ENCODE peak calls at places on chromosomes 1 and 21, in six cellular contexts. One of them, this sample, is unnamed.

GRCh38 chr21:46550511-46550941 is 54.4 kb downstream of the S100B start:
- DNase-seq in K562: no peak
- DNase-seq in HCT116: no peak
- DNase-seq in GM12878: no peak
- DNase-seq in SK-N-SH: no peak
- DNase-seq in HepG2: no peak
- DNase-seq in this sample: no peak

GRCh38 chr1:235513495-235514366 is 9.5 kb upstream of the B3GALNT2 start:
- DNase-seq in K562: peak
- DNase-seq in HCT116: peak
- DNase-seq in GM12878: no peak
- DNase-seq in SK-N-SH: peak
- DNase-seq in HepG2: peak
- DNase-seq in this sample: no peak

GRCh38 chr1:4689271-4689935 is 35.0 kb downstream of the AJAP1 start:
- DNase-seq in K562: no peak
- DNase-seq in HCT116: no peak
- DNase-seq in GM12878: no peak
- DNase-seq in SK-N-SH: no peak
- DNase-seq in HepG2: no peak
- DNase-seq in this sample: no peak

GRCh38 chr21:24045775-24046215 is 1561.5 kb downstream of the MRPL39 start:
- DNase-seq in K562: peak
- DNase-seq in HCT116: no peak
- DNase-seq in GM12878: no peak
- DNase-seq in SK-N-SH: peak
- DNase-seq in HepG2: no peak
- DNase-seq in this sample: peak

GRCh38 chr1:92755541-92756351 is 29.2 kb downstream of the EVI5 start:
- DNase-seq in K562: no peak
- DNase-seq in HCT116: no peak
- DNase-seq in GM12878: no peak
- DNase-seq in SK-N-SH: no peak
- DNase-seq in HepG2: no peak
- DNase-seq in this sample: no peak

GRCh38 chr1:187853505-187853904 is 1024.8 kb downstream of the PLA2G4A start:
- DNase-seq in K562: no peak
- DNase-seq in HCT116: no peak
- DNase-seq in GM12878: no peak
- DNase-seq in SK-N-SH: peak
- DNase-seq in HepG2: no peak
- DNase-seq in this sample: no peak

GRCh38 chr1:229993894-229994293 is 73.1 kb upstream of the GALNT2 start:
- DNase-seq in K562: no peak
- DNase-seq in HCT116: no peak
- DNase-seq in GM12878: no peak
- DNase-seq in SK-N-SH: no peak
- DNase-seq in HepG2: no peak
- DNase-seq in this sample: no peak

GRCh38 chr1:10484519-10484918 is 9.8 kb downstream of the PEX14 start:
- DNase-seq in K562: no peak
- DNase-seq in HCT116: no peak
- DNase-seq in GM12878: no peak
- DNase-seq in SK-N-SH: no peak
- DNase-seq in HepG2: no peak
- DNase-seq in this sample: no peak

GRCh38 chr1:167262820-167263219 is 42.1 kb downstream of the POU2F1 start:
- DNase-seq in K562: no peak
- DNase-seq in HCT116: no peak
- DNase-seq in GM12878: no peak
- DNase-seq in SK-N-SH: no peak
- DNase-seq in HepG2: no peak
- DNase-seq in this sample: no peak

GRCh38 chr1:174931214-174931613 is 68.5 kb upstream of the CACYBP start:
- DNase-seq in K562: no peak
- DNase-seq in HCT116: no peak
- DNase-seq in GM12878: no peak
- DNase-seq in SK-N-SH: no peak
- DNase-seq in HepG2: no peak
- DNase-seq in this sample: no peak

GRCh38 chr1:182601416-182601786 is 2.8 kb downstream of the RGS16 start:
- DNase-seq in K562: peak
- DNase-seq in HCT116: peak
- DNase-seq in GM12878: peak
- DNase-seq in SK-N-SH: peak
- DNase-seq in HepG2: peak
- DNase-seq in this sample: peak

GRCh38 chr21:42061195-42061865 is 9.8 kb upstream of the UMODL1 start:
- DNase-seq in K562: no peak
- DNase-seq in HCT116: no peak
- DNase-seq in GM12878: peak
- DNase-seq in SK-N-SH: no peak
- DNase-seq in HepG2: no peak
- DNase-seq in this sample: no peak

GRCh38 chr1:43521716-43522115 is 9.0 kb upstream of the PTPRF start:
- DNase-seq in K562: no peak
- DNase-seq in HCT116: no peak
- DNase-seq in GM12878: no peak
- DNase-seq in SK-N-SH: no peak
- DNase-seq in HepG2: no peak
- DNase-seq in this sample: no peak

GRCh38 chr1:67853704-67854103 is 20.4 kb upstream of the GNG12 start:
- DNase-seq in K562: peak
- DNase-seq in HCT116: peak
- DNase-seq in GM12878: no peak
- DNase-seq in SK-N-SH: peak
- DNase-seq in HepG2: peak
- DNase-seq in this sample: no peak

GRCh38 chr1:178643871-178644270 is 81.2 kb upstream of the RALGPS2 start:
- DNase-seq in K562: no peak
- DNase-seq in HCT116: no peak
- DNase-seq in GM12878: no peak
- DNase-seq in SK-N-SH: no peak
- DNase-seq in HepG2: no peak
- DNase-seq in this sample: no peak

GRCh38 chr1:186781731-186782130 is 47.0 kb upstream of the PLA2G4A start:
- DNase-seq in K562: no peak
- DNase-seq in HCT116: no peak
- DNase-seq in GM12878: no peak
- DNase-seq in SK-N-SH: no peak
- DNase-seq in HepG2: no peak
- DNase-seq in this sample: no peak

GRCh38 chr1:151050051-151050688 is 2.6 kb downstream of the C1orf56 start:
- DNase-seq in K562: no peak
- DNase-seq in HCT116: no peak
- DNase-seq in GM12878: no peak
- DNase-seq in SK-N-SH: no peak
- DNase-seq in HepG2: no peak
- DNase-seq in this sample: no peak
- TF ChIP-seq SIN3A in K562: no peak
- TF ChIP-seq SIN3A in HCT116: no peak
- TF ChIP-seq SIN3A in GM12878: no peak
- TF ChIP-seq SIN3A in SK-N-SH: no peak
- TF ChIP-seq SIN3A in HepG2: no peak
- TF ChIP-seq SIN3A in this sample: no peak

GRCh38 chr1:39103321-39104157 is 77.4 kb downstream of the NDUFS5 start:
- DNase-seq in K562: no peak
- DNase-seq in HCT116: no peak
- DNase-seq in GM12878: no peak
- DNase-seq in SK-N-SH: no peak
- DNase-seq in HepG2: no peak
- DNase-seq in this sample: no peak
- TF ChIP-seq REST in K562: no peak
- TF ChIP-seq REST in HCT116: no peak
- TF ChIP-seq REST in GM12878: no peak
- TF ChIP-seq REST in SK-N-SH: no peak
- TF ChIP-seq REST in HepG2: no peak
- TF ChIP-seq REST in this sample: no peak

GRCh38 chr1:12184008-12184681 is 17.4 kb downstream of the TNFRSF1B start:
- DNase-seq in K562: peak
- DNase-seq in HCT116: no peak
- DNase-seq in GM12878: no peak
- DNase-seq in SK-N-SH: peak
- DNase-seq in HepG2: peak
- DNase-seq in this sample: no peak

GRCh38 chr1:12186277-12186985 is 19.6 kb downstream of the TNFRSF1B start:
- DNase-seq in K562: no peak
- DNase-seq in HCT116: no peak
- DNase-seq in GM12878: no peak
- DNase-seq in SK-N-SH: no peak
- DNase-seq in HepG2: no peak
- DNase-seq in this sample: no peak

GRCh38 chr1:12185036-12185435 is 18.2 kb downstream of the TNFRSF1B start:
- DNase-seq in K562: no peak
- DNase-seq in HCT116: no peak
- DNase-seq in GM12878: no peak
- DNase-seq in SK-N-SH: no peak
- DNase-seq in HepG2: no peak
- DNase-seq in this sample: no peak

GRCh38 chr1:12188115-12188514 is 21.3 kb downstream of the TNFRSF1B start:
- DNase-seq in K562: no peak
- DNase-seq in HCT116: no peak
- DNase-seq in GM12878: no peak
- DNase-seq in SK-N-SH: no peak
- DNase-seq in HepG2: peak
- DNase-seq in this sample: no peak

DNA sequence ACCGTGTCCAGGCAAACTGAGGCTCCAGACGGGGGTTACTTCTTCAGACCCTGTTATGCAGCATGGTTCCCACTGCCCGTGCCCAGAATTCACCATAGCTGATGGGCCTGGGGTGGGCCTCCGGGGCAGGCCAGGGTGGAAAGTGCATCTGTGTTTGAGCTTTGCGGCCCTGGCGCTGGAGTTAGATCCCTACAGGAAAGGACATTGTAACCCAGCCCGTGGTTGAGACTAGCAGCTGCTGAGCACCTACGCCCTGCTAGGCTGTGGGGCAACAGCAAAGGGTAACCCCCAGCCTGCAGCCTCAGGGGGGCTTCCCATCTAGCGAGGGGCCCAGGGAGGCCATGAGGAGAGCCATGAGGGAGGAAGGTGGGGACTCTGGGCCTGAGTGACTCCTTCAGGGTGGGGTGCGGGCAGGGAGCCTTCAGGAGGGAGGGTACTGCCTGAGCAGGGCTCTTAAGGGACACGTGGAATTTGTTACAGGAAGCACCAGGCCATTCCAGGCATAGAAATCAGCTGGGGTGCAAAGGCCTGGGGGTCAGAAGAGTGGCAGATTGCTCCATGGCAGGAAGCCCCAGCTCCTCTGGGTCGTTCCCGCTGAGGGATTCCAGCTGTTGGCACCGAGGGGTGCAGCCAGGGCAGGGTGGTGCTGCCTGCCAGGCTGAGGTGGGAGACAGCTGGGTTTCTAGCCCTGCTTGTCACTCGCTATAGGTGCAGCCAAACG is 18.9 kb downstream of the TNFRSF1B start:
- DNase-seq in K562: no peak
- DNase-seq in HCT116: no peak
- DNase-seq in GM12878: no peak
- DNase-seq in SK-N-SH: no peak
- DNase-seq in HepG2: no peak
- DNase-seq in this sample: no peak
- TF ChIP-seq SIN3A in K562: no peak
- TF ChIP-seq SIN3A in HCT116: no peak
- TF ChIP-seq SIN3A in GM12878: no peak
- TF ChIP-seq SIN3A in SK-N-SH: no peak
- TF ChIP-seq SIN3A in HepG2: no peak
- TF ChIP-seq SIN3A in this sample: no peak

DNA sequence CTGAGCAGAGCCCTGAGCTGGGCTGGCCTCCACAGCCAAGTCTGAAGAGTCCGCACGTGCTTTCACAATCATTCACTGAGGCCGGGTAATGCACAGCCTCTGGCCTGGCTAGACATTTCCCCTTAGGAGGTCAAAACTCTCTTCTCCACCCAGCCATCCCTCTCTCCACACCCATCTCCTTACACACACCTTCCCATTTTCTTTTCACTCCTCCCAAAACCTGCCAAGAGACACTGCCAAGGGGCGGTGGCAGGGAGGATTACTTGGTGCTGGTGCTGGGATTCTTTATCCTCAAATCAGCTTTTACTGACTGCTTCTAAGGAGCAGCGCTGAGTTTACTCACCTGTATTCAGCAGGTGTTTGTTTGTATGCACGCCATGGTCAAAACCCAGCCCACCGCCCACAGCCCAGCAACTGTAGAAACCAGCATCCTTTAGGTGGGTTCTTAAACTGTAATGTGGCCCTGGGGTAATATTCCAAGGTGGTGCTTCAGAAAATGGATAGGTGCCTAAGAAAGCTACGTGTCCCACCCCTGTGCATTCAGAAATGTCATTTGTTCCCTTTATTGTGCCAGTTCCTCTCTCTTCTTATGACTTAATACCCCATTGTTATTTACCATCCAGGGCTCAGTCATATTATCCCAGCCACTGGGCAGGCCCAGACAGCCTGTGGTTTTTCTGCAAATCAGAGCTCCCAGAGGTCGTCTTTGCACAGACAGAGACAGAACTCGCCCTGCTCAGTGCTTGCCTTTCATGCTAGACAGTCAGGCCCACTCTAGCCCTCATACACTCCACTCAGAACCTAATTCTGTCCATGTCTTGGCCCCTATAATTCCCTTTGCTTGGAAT is 80.2 kb downstream of the ADSS2 start:
- DNase-seq in K562: no peak
- DNase-seq in HCT116: no peak
- DNase-seq in GM12878: no peak
- DNase-seq in SK-N-SH: no peak
- DNase-seq in HepG2: no peak
- DNase-seq in this sample: no peak
- TF ChIP-seq REST in K562: no peak
- TF ChIP-seq REST in HCT116: no peak
- TF ChIP-seq REST in GM12878: no peak
- TF ChIP-seq REST in SK-N-SH: no peak
- TF ChIP-seq REST in HepG2: no peak
- TF ChIP-seq REST in this sample: no peak

DNA sequence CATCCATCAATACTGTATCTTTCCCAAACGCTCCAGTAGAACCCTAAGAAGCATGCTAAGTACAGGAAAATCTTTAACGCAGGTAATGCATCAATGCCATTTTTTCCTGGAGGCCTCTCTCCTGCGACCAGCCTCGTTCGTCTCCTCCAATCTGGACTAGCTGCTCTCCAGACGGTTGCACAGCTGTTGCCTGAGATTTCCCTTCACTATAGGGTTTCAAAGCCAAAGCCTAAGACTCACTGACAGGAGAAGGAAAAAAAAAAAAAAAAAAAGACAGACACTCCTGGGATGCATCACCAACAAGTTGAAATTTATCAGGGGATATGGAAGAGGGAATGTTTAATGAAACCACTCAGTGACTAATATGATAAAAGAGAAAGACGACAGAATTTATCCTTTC is 93.0 kb downstream of the APP start:
- DNase-seq in K562: no peak
- DNase-seq in HCT116: no peak
- DNase-seq in GM12878: no peak
- DNase-seq in SK-N-SH: no peak
- DNase-seq in HepG2: no peak
- DNase-seq in this sample: no peak
- TF ChIP-seq SIN3A in K562: no peak
- TF ChIP-seq SIN3A in HCT116: no peak
- TF ChIP-seq SIN3A in GM12878: no peak
- TF ChIP-seq SIN3A in SK-N-SH: no peak
- TF ChIP-seq SIN3A in HepG2: no peak
- TF ChIP-seq SIN3A in this sample: no peak